ENCODE peak calls at places on chromosome 4, in ten cellular contexts. W is SK-N-SH, Y is GM12865, O is fibroblast of pulmonary artery, P is GM06990, I is tibial artery, B is Karpas-422, U is astrocyte of the spinal cord, T is NB4, A is kidney. H is an unnamed sample.

GRCh38 chr4:80365928-80366327 is 30.4 kb downstream of the CFAP299 start:
- DNase-seq in A (no peak), I (no peak), T (peak; percentile 54), O (peak; percentile 73), P (no peak), B (peak; percentile 67), U (peak; percentile 77), W (peak; percentile 34), Y (peak; percentile 57), H (no peak)

GRCh38 chr4:99536848-99537247 is 26.0 kb downstream of the C4orf17 start:
- DNase-seq in B (no peak), T (no peak), W (no peak), I (no peak), U (no peak), P (no peak), O (no peak), A (no peak), Y (no peak), H (no peak)

GRCh38 chr4:8901335-8901734 is 29.7 kb upstream of the HMX1 start:
- DNase-seq in B (no peak), W (no peak), P (no peak), T (no peak), I (no peak), A (no peak), Y (no peak), O (no peak), U (no peak), H (no peak)

GRCh38 chr4:158008551-158009218 is 164.1 kb downstream of the GASK1B start:
- DNase-seq in U (peak; percentile 79), P (no peak), W (no peak), T (no peak), Y (no peak), I (no peak), O (peak; percentile 82), A (no peak), B (no peak), H (no peak)

GRCh38 chr4:102736636-102737549 is 23.9 kb downstream of the MANBA start:
- DNase-seq in T (no peak), P (no peak), Y (no peak), B (no peak), W (no peak), O (no peak), A (no peak), U (peak; percentile 48), I (no peak), H (no peak)

GRCh38 chr4:183716302-183716701 is 57.2 kb downstream of the TRAPPC11 start:
- DNase-seq in P (no peak), A (no peak), U (no peak), B (no peak), T (no peak), W (no peak), Y (no peak), O (no peak), I (no peak), H (no peak)

GRCh38 chr4:33739886-33740285 is 2504.4 kb downstream of the ARAP2 start:
- DNase-seq in B (no peak), P (no peak), I (no peak), Y (no peak), U (no peak), O (no peak), W (no peak), T (no peak), A (no peak), H (no peak)

GRCh38 chr4:77852892-77853495 is 9.6 kb upstream of the MRPL1 start:
- DNase-seq in P (peak; percentile 14), A (no peak), U (no peak), T (peak; percentile 82), O (no peak), Y (peak; percentile 46), B (no peak), W (no peak), I (no peak), H (no peak)

GRCh38 chr4:8283631-8284121 is 14.1 kb downstream of the HTRA3 start:
- DNase-seq in B (peak; percentile 69), A (peak; percentile 71), W (no peak), Y (no peak), O (no peak), I (no peak), U (no peak), T (no peak), P (no peak), H (no peak)

GRCh38 chr4:107719927-107720722 is at the start of gene PAPSS1:
- DNase-seq in P (peak; percentile 99), A (peak; percentile 99), I (peak; percentile 98), O (peak; percentile 98), T (peak; percentile 94), U (peak; percentile 99), B (peak; percentile 98), W (peak; percentile 96), Y (peak; percentile 97), H (peak; percentile 94)

GRCh38 chr4:107719211-107719926 is 665 bp downstream of the PAPSS1 start:
- DNase-seq in B (peak; percentile 78), W (no peak), I (no peak), U (peak; percentile 50), T (peak; percentile 53), Y (peak; percentile 51), P (no peak), O (peak; percentile 34), A (no peak), H (no peak)

GRCh38 chr4:107718351-107718965 is 1.6 kb downstream of the PAPSS1 start:
- DNase-seq in Y (peak; percentile 74), P (peak; percentile 36), W (no peak), O (no peak), T (peak; percentile 68), A (no peak), I (no peak), B (peak; percentile 61), U (no peak), H (no peak)

GRCh38 chr4:107721436-107722090 is 1.5 kb upstream of the PAPSS1 start:
- DNase-seq in P (peak; percentile 50), B (peak; percentile 77), I (no peak), U (no peak), A (peak; percentile 74), T (no peak), W (no peak), O (no peak), Y (peak; percentile 53), H (no peak)
- H3K4me3 ChIP-seq in P (peak overlapping the region; percentile 82), B (peak overlapping the region; percentile 98), I (peak overlapping the region; percentile 89), U (peak overlapping the region; percentile 82), A (peak overlapping the region; percentile 90), T (no peak overlapping the region), W (no peak overlapping the region), O (peak overlapping the region; percentile 69), Y (peak overlapping the region; percentile 89), H (peak overlapping the region; percentile 61)

DNA sequence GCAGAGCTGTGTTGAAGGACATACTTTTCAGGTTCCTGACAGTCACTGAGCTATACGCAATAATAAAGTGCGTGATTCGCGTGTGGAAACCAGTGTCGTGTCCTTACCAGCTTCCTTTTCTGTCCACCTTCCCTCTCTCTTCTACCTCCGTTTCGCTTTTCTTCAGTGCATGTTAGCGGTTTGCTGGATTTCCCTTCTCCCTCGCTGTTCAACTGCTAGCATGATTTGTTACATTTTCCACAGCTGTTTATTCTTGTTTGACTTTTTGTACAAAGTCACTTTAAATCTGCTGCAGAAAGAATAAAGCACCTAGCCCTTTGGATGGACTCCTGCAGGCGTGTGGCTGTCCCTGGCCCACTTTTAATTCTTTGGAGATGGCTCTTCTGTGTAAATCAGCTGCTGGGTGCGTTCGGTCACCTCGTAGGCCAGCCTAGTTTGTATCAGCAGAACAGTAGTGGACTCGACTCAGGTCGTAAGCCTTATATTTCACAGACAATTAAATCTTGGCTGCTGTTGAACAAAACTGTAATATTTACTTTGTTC is 8.9 kb upstream of the HAND2 start:
- DNase-seq in U (no peak), T (no peak), I (no peak), Y (no peak), P (no peak), W (no peak), O (no peak), A (no peak), B (no peak), H (no peak)
- H3K4me3 ChIP-seq in U (no peak overlapping the region), T (peak overlapping the region; percentile 66), I (peak overlapping the region; percentile 56), Y (no peak overlapping the region), P (no peak overlapping the region), W (peak overlapping the region; percentile 61), O (peak overlapping the region; percentile 53), A (peak overlapping the region; percentile 33), B (no peak overlapping the region), H (peak overlapping the region; percentile 9)

DNA sequence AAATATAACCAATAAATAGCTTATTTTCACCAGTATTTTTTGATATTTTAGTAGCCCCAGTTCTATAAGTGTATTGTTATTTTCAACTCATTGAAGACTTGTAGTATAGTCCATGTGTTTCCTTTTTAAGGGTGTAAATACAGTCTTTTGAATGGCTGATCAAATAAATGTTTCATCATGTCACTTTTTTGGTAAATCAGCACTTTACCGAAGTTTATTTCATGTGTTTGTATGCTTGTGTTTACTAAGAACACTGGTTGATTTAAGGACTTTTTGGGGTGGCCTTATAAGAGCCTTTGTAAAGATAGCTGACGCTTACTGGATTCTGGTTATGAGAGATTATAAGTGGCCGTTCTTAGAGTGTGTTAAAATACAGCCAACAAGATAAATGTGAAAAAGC is 2.6 kb downstream of the UBE2K start:
- DNase-seq in T (no peak), U (no peak), P (no peak), I (no peak), W (no peak), A (no peak), O (no peak), Y (no peak), B (peak; percentile 37), H (no peak)
- H3K4me3 ChIP-seq in T (peak overlapping the region; percentile 83), U (peak overlapping the region; percentile 87), P (peak overlapping the region; percentile 91), I (no peak overlapping the region), W (peak overlapping the region; percentile 81), A (peak overlapping the region; percentile 96), O (peak overlapping the region; percentile 96), Y (peak overlapping the region; percentile 90), B (peak overlapping the region; percentile 88), H (peak overlapping the region; percentile 94)

GRCh38 chr4:156422576-156422975 is 468.9 kb upstream of the CTSO start:
- DNase-seq in Y (no peak), A (no peak), P (no peak), W (no peak), U (no peak), B (no peak), I (no peak), O (peak; percentile 15), T (no peak), H (no peak)

GRCh38 chr4:156420557-156420956 is 466.9 kb upstream of the CTSO start:
- DNase-seq in T (no peak), Y (no peak), I (no peak), A (no peak), P (no peak), U (no peak), B (no peak), W (no peak), O (peak; percentile 20), H (no peak)

GRCh38 chr4:156413411-156413985 is 459.8 kb upstream of the CTSO start:
- DNase-seq in I (no peak), U (no peak), P (no peak), T (no peak), Y (no peak), A (no peak), W (no peak), O (no peak), B (no peak), H (no peak)

DNA sequence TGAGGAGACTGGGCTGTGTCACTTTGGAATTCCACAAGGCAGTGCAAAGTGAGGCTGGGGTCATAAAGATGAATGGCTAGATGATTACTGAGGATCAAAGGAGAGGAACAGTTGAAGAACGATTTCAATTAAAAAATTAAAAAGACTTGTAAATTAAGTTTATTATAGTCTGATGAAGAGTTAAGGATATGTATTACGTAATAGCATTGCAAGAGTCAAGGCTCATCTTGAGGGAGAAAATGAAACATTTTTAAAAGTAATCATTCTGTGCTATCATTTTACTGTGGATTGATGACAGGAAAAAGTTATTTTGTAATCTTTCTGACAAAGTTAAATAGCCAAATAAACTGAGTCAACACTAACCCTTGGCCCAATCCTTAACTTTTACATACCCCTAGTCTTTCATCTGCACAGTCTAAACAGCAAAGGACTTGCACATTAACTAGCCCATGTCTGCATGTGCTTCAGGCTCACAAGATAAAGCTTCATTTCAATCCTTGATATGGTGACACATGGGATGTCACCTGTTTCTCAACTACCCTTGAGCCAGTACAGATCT is 465.5 kb upstream of the CTSO start:
- DNase-seq in A (no peak), Y (no peak), T (no peak), P (no peak), B (no peak), O (no peak), W (no peak), I (no peak), U (no peak), H (no peak)
- H3K4me3 ChIP-seq in A (no peak overlapping the region), Y (no peak overlapping the region), T (no peak overlapping the region), P (no peak overlapping the region), B (no peak overlapping the region), O (no peak overlapping the region), W (no peak overlapping the region), I (no peak overlapping the region), U (no peak overlapping the region), H (no peak overlapping the region)